ENCODE peak calls at places on chromosomes 2 and 18, in seven cellular contexts. One of them, this sample, is unnamed.

GRCh38 chr2:133389569-133389968 is 178.7 kb downstream of the NCKAP5 start:
- DNase-seq in A549: no peak
- DNase-seq in CD8-positive, alpha-beta memory T cell: no peak
- DNase-seq in right cardiac atrium: no peak
- DNase-seq in neuronal stem cell: no peak
- DNase-seq in colonic mucosa: no peak
- DNase-seq in CD8-positive, alpha-beta T cell: no peak
- DNase-seq in this sample: no peak

GRCh38 chr2:10320575-10320931 is 17.8 kb downstream of the HPCAL1 start:
- DNase-seq in A549: no peak
- DNase-seq in CD8-positive, alpha-beta memory T cell: no peak
- DNase-seq in right cardiac atrium: no peak
- DNase-seq in neuronal stem cell: no peak
- DNase-seq in colonic mucosa: no peak
- DNase-seq in CD8-positive, alpha-beta T cell: no peak
- DNase-seq in this sample: no peak

GRCh38 chr2:39547811-39548719 is 111.0 kb upstream of the MAP4K3 start:
- DNase-seq in A549: no peak
- DNase-seq in CD8-positive, alpha-beta memory T cell: no peak
- DNase-seq in right cardiac atrium: no peak
- DNase-seq in neuronal stem cell: no peak
- DNase-seq in colonic mucosa: no peak
- DNase-seq in CD8-positive, alpha-beta T cell: no peak
- DNase-seq in this sample: peak; percentile 70

GRCh38 chr2:218998414-218999002 is 5.3 kb upstream of the CRYBA2 start:
- DNase-seq in A549: no peak
- DNase-seq in CD8-positive, alpha-beta memory T cell: no peak
- DNase-seq in right cardiac atrium: no peak
- DNase-seq in neuronal stem cell: no peak
- DNase-seq in colonic mucosa: no peak
- DNase-seq in CD8-positive, alpha-beta T cell: no peak
- DNase-seq in this sample: no peak

GRCh38 chr2:152542995-152543481 is 174.2 kb downstream of the PRPF40A start:
- DNase-seq in A549: peak; percentile 15
- DNase-seq in CD8-positive, alpha-beta memory T cell: no peak
- DNase-seq in right cardiac atrium: no peak
- DNase-seq in neuronal stem cell: peak; percentile 48
- DNase-seq in colonic mucosa: no peak
- DNase-seq in CD8-positive, alpha-beta T cell: no peak
- DNase-seq in this sample: peak; percentile 83

GRCh38 chr18:75779910-75780309 is 352.4 kb upstream of the SMIM21 start:
- DNase-seq in A549: no peak
- DNase-seq in CD8-positive, alpha-beta memory T cell: no peak
- DNase-seq in right cardiac atrium: no peak
- DNase-seq in neuronal stem cell: no peak
- DNase-seq in colonic mucosa: no peak
- DNase-seq in CD8-positive, alpha-beta T cell: no peak
- DNase-seq in this sample: no peak

GRCh38 chr2:102122115-102122514 is 20.4 kb upstream of the IL1R1 start:
- DNase-seq in A549: no peak
- DNase-seq in CD8-positive, alpha-beta memory T cell: no peak
- DNase-seq in right cardiac atrium: no peak
- DNase-seq in neuronal stem cell: no peak
- DNase-seq in colonic mucosa: no peak
- DNase-seq in CD8-positive, alpha-beta T cell: no peak
- DNase-seq in this sample: peak; percentile 62

GRCh38 chr2:239612133-239612532 is 211.3 kb upstream of the HDAC4 start:
- DNase-seq in A549: no peak
- DNase-seq in CD8-positive, alpha-beta memory T cell: no peak
- DNase-seq in right cardiac atrium: no peak
- DNase-seq in neuronal stem cell: no peak
- DNase-seq in colonic mucosa: peak; percentile 7
- DNase-seq in CD8-positive, alpha-beta T cell: no peak
- DNase-seq in this sample: peak; percentile 35

GRCh38 chr18:13268035-13268700 is 49.6 kb downstream of the LDLRAD4 start:
- DNase-seq in A549: no peak
- DNase-seq in CD8-positive, alpha-beta memory T cell: no peak
- DNase-seq in right cardiac atrium: no peak
- DNase-seq in neuronal stem cell: peak; percentile 44
- DNase-seq in colonic mucosa: no peak
- DNase-seq in CD8-positive, alpha-beta T cell: no peak
- DNase-seq in this sample: no peak

GRCh38 chr2:128544321-128545037 is 225.8 kb upstream of the HS6ST1 start:
- DNase-seq in A549: no peak
- DNase-seq in CD8-positive, alpha-beta memory T cell: no peak
- DNase-seq in right cardiac atrium: no peak
- DNase-seq in neuronal stem cell: no peak
- DNase-seq in colonic mucosa: no peak
- DNase-seq in CD8-positive, alpha-beta T cell: no peak
- DNase-seq in this sample: peak; percentile 23

GRCh38 chr2:13682878-13683277 is 949.6 kb upstream of the LRATD1 start:
- DNase-seq in A549: no peak
- DNase-seq in CD8-positive, alpha-beta memory T cell: no peak
- DNase-seq in right cardiac atrium: no peak
- DNase-seq in neuronal stem cell: no peak
- DNase-seq in colonic mucosa: no peak
- DNase-seq in CD8-positive, alpha-beta T cell: no peak
- DNase-seq in this sample: no peak

GRCh38 chr2:206836722-206837121 is 71.3 kb downstream of the FASTKD2 start:
- DNase-seq in A549: no peak
- DNase-seq in CD8-positive, alpha-beta memory T cell: no peak
- DNase-seq in right cardiac atrium: no peak
- DNase-seq in neuronal stem cell: no peak
- DNase-seq in colonic mucosa: no peak
- DNase-seq in CD8-positive, alpha-beta T cell: no peak
- DNase-seq in this sample: no peak

GRCh38 chr2:143480586-143481230 is 351.5 kb downstream of the ARHGAP15 start:
- DNase-seq in A549: no peak
- DNase-seq in CD8-positive, alpha-beta memory T cell: no peak
- DNase-seq in right cardiac atrium: no peak
- DNase-seq in neuronal stem cell: no peak
- DNase-seq in colonic mucosa: no peak
- DNase-seq in CD8-positive, alpha-beta T cell: no peak
- DNase-seq in this sample: no peak

DNA sequence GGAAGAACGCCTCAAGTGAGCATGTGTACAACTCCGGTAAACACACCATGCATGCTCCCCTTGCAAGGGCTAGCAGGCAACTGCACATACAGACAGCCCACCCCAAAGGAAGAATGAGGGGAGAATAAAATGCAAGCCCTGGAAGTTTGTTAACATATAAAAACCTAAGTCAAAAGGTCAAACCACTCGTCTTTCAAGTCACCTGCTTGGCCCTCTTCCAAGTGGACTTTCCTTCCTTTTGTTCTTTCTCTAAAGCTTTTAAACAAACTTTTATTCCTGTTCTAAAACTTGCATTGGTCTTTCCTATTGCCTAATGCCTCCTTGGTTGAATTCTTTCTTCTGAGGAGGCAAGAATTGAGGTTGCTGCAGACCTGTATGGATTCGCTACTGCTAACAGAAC is 5.2 kb upstream of the RPIA start:
- DNase-seq in A549: no peak
- DNase-seq in CD8-positive, alpha-beta memory T cell: no peak
- DNase-seq in right cardiac atrium: no peak
- DNase-seq in neuronal stem cell: no peak
- DNase-seq in colonic mucosa: no peak
- DNase-seq in CD8-positive, alpha-beta T cell: no peak
- DNase-seq in this sample: no peak
- H3K9me3 ChIP-seq in A549: peaks cover 42% of the 10 kb centered on the region
- H3K9me3 ChIP-seq in CD8-positive, alpha-beta memory T cell: no peaks in the 10 kb centered on the region
- H3K9me3 ChIP-seq in right cardiac atrium: no peaks in the 10 kb centered on the region
- H3K9me3 ChIP-seq in neuronal stem cell: peaks cover 42% of the 10 kb centered on the region
- H3K9me3 ChIP-seq in colonic mucosa: no peaks in the 10 kb centered on the region
- H3K9me3 ChIP-seq in CD8-positive, alpha-beta T cell: peaks cover 4% of the 10 kb centered on the region
- H3K9me3 ChIP-seq in this sample: no peaks in the 10 kb centered on the region

GRCh38 chr2:68385232-68385906 is 20.3 kb downstream of the PLEK start:
- DNase-seq in A549: no peak
- DNase-seq in CD8-positive, alpha-beta memory T cell: no peak
- DNase-seq in right cardiac atrium: no peak
- DNase-seq in neuronal stem cell: no peak
- DNase-seq in colonic mucosa: no peak
- DNase-seq in CD8-positive, alpha-beta T cell: no peak
- DNase-seq in this sample: no peak

GRCh38 chr2:68383778-68384177 is 18.7 kb downstream of the PLEK start:
- DNase-seq in A549: no peak
- DNase-seq in CD8-positive, alpha-beta memory T cell: no peak
- DNase-seq in right cardiac atrium: no peak
- DNase-seq in neuronal stem cell: no peak
- DNase-seq in colonic mucosa: no peak
- DNase-seq in CD8-positive, alpha-beta T cell: no peak
- DNase-seq in this sample: no peak

GRCh38 chr2:68386362-68386761 is 21.3 kb downstream of the PLEK start:
- DNase-seq in A549: no peak
- DNase-seq in CD8-positive, alpha-beta memory T cell: no peak
- DNase-seq in right cardiac atrium: no peak
- DNase-seq in neuronal stem cell: no peak
- DNase-seq in colonic mucosa: no peak
- DNase-seq in CD8-positive, alpha-beta T cell: no peak
- DNase-seq in this sample: no peak

GRCh38 chr2:68385907-68386287 is 20.8 kb downstream of the PLEK start:
- DNase-seq in A549: no peak
- DNase-seq in CD8-positive, alpha-beta memory T cell: no peak
- DNase-seq in right cardiac atrium: no peak
- DNase-seq in neuronal stem cell: no peak
- DNase-seq in colonic mucosa: no peak
- DNase-seq in CD8-positive, alpha-beta T cell: no peak
- DNase-seq in this sample: no peak

DNA sequence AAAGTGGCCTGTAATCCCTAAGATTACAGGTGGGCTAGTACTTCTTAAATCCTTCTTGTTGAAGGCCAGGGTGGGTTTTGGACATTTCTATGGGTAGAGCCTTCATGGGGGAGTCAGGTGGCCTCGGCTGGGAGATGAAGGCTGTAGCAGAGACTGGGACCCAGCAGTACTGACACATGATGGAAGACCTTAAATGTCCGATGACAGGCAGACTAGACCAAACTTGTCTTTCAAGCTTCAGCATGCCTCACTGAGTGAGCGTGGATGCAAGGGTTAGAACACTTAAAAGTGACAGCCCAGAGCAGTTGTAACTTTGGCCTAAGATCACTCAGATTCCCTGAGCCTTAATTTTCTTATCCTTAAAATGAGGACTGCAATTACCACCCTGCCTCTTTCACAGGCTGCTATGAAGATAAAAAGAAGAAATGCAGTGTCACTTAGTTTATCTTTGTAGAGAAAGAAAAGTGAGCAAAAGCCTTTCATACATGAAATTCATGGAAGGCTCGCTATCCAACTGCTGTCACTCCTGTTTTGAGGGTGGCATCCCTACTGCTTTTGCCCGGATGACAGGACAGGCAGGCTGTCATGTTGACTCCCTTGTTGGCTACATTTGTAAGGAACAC is 19.5 kb downstream of the PLEK start:
- DNase-seq in A549: no peak
- DNase-seq in CD8-positive, alpha-beta memory T cell: no peak
- DNase-seq in right cardiac atrium: no peak
- DNase-seq in neuronal stem cell: no peak
- DNase-seq in colonic mucosa: no peak
- DNase-seq in CD8-positive, alpha-beta T cell: no peak
- DNase-seq in this sample: no peak
- H3K27ac ChIP-seq in A549: no peak overlapping the region
- H3K27ac ChIP-seq in CD8-positive, alpha-beta memory T cell: no peak overlapping the region
- H3K27ac ChIP-seq in right cardiac atrium: no peak overlapping the region
- H3K27ac ChIP-seq in neuronal stem cell: no peak overlapping the region
- H3K27ac ChIP-seq in colonic mucosa: no peak overlapping the region
- H3K27ac ChIP-seq in CD8-positive, alpha-beta T cell: no peak overlapping the region
- H3K27ac ChIP-seq in this sample: no peak overlapping the region

GRCh38 chr2:82120648-82121047 is 1816.1 kb upstream of the LRRTM1 start:
- DNase-seq in A549: no peak
- DNase-seq in CD8-positive, alpha-beta memory T cell: no peak
- DNase-seq in right cardiac atrium: no peak
- DNase-seq in neuronal stem cell: no peak
- DNase-seq in colonic mucosa: no peak
- DNase-seq in CD8-positive, alpha-beta T cell: no peak
- DNase-seq in this sample: no peak

GRCh38 chr2:82128051-82128450 is 1823.5 kb upstream of the LRRTM1 start:
- DNase-seq in A549: no peak
- DNase-seq in CD8-positive, alpha-beta memory T cell: no peak
- DNase-seq in right cardiac atrium: no peak
- DNase-seq in neuronal stem cell: no peak
- DNase-seq in colonic mucosa: no peak
- DNase-seq in CD8-positive, alpha-beta T cell: no peak
- DNase-seq in this sample: no peak

GRCh38 chr2:82120120-82120519 is 1815.6 kb upstream of the LRRTM1 start:
- DNase-seq in A549: no peak
- DNase-seq in CD8-positive, alpha-beta memory T cell: no peak
- DNase-seq in right cardiac atrium: no peak
- DNase-seq in neuronal stem cell: peak; percentile 14
- DNase-seq in colonic mucosa: no peak
- DNase-seq in CD8-positive, alpha-beta T cell: no peak
- DNase-seq in this sample: no peak

DNA sequence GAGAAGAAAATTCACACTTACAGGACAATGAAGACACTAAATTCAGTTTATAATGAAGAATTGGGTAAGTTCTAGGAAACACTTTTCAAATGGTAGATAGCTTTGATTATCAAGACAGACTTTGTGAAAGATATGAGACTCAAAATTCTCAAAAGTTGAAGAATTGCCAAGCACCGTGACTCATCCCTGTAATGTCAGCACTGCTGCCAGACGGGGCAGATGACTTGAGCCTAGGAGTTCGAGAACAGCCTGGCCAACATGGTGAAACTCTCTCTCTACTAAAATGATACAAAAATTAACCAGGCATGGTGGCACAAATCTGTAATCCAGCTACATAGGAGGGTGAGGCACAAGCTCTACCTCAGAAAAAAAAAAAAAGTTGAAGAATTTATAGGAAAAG is 1820.1 kb upstream of the LRRTM1 start:
- DNase-seq in A549: no peak
- DNase-seq in CD8-positive, alpha-beta memory T cell: no peak
- DNase-seq in right cardiac atrium: peak; percentile 10
- DNase-seq in neuronal stem cell: no peak
- DNase-seq in colonic mucosa: no peak
- DNase-seq in CD8-positive, alpha-beta T cell: no peak
- DNase-seq in this sample: no peak
- H3K9me3 ChIP-seq in A549: peaks cover 3% of the 10 kb centered on the region
- H3K9me3 ChIP-seq in CD8-positive, alpha-beta memory T cell: no peaks in the 10 kb centered on the region
- H3K9me3 ChIP-seq in right cardiac atrium: no peaks in the 10 kb centered on the region
- H3K9me3 ChIP-seq in neuronal stem cell: no peaks in the 10 kb centered on the region
- H3K9me3 ChIP-seq in colonic mucosa: no peaks in the 10 kb centered on the region
- H3K9me3 ChIP-seq in CD8-positive, alpha-beta T cell: no peaks in the 10 kb centered on the region
- H3K9me3 ChIP-seq in this sample: no peaks in the 10 kb centered on the region

GRCh38 chr2:3355951-3356569 is 21.6 kb downstream of the EIPR1 start:
- DNase-seq in A549: no peak
- DNase-seq in CD8-positive, alpha-beta memory T cell: no peak
- DNase-seq in right cardiac atrium: no peak
- DNase-seq in neuronal stem cell: no peak
- DNase-seq in colonic mucosa: no peak
- DNase-seq in CD8-positive, alpha-beta T cell: no peak
- DNase-seq in this sample: no peak

GRCh38 chr2:3361518-3362438 is 15.8 kb downstream of the EIPR1 start:
- DNase-seq in A549: no peak
- DNase-seq in CD8-positive, alpha-beta memory T cell: no peak
- DNase-seq in right cardiac atrium: no peak
- DNase-seq in neuronal stem cell: no peak
- DNase-seq in colonic mucosa: no peak
- DNase-seq in CD8-positive, alpha-beta T cell: no peak
- DNase-seq in this sample: no peak

GRCh38 chr2:3354986-3355385 is 22.6 kb downstream of the EIPR1 start:
- DNase-seq in A549: no peak
- DNase-seq in CD8-positive, alpha-beta memory T cell: no peak
- DNase-seq in right cardiac atrium: no peak
- DNase-seq in neuronal stem cell: no peak
- DNase-seq in colonic mucosa: no peak
- DNase-seq in CD8-positive, alpha-beta T cell: no peak
- DNase-seq in this sample: no peak

GRCh38 chr2:3357926-3358325 is 19.7 kb downstream of the EIPR1 start:
- DNase-seq in A549: no peak
- DNase-seq in CD8-positive, alpha-beta memory T cell: no peak
- DNase-seq in right cardiac atrium: no peak
- DNase-seq in neuronal stem cell: no peak
- DNase-seq in colonic mucosa: no peak
- DNase-seq in CD8-positive, alpha-beta T cell: no peak
- DNase-seq in this sample: no peak

GRCh38 chr2:3356799-3357198 is 20.8 kb downstream of the EIPR1 start:
- DNase-seq in A549: no peak
- DNase-seq in CD8-positive, alpha-beta memory T cell: no peak
- DNase-seq in right cardiac atrium: no peak
- DNase-seq in neuronal stem cell: no peak
- DNase-seq in colonic mucosa: no peak
- DNase-seq in CD8-positive, alpha-beta T cell: no peak
- DNase-seq in this sample: no peak
- H3K27ac ChIP-seq in A549: no peak overlapping the region
- H3K27ac ChIP-seq in CD8-positive, alpha-beta memory T cell: no peak overlapping the region
- H3K27ac ChIP-seq in right cardiac atrium: no peak overlapping the region
- H3K27ac ChIP-seq in neuronal stem cell: no peak overlapping the region
- H3K27ac ChIP-seq in colonic mucosa: no peak overlapping the region
- H3K27ac ChIP-seq in CD8-positive, alpha-beta T cell: no peak overlapping the region
- H3K27ac ChIP-seq in this sample: no peak overlapping the region

This sample was measured in SJSA1.